ENCODE peak calls at places on chromosome 12, in five cellular contexts. G, I, Y, Q and X are unnamed samples.

GRCh38 chr12:22477894-22478287 is 66.5 kb downstream of the C2CD5 start:
- DNase-seq in G (no peak), I (no peak), Y (no peak), Q (no peak), X (peak)

GRCh38 chr12:79420146-79420618 is 270.6 kb downstream of the PAWR start:
- DNase-seq in G (no peak), I (peak), Y (no peak), Q (no peak), X (peak)

GRCh38 chr12:32902287-32902996 is 5.9 kb upstream of the PKP2 start:
- DNase-seq in G (no peak), I (no peak), Y (no peak), Q (no peak), X (no peak)

GRCh38 chr12:22494319-22494718 is 50.0 kb downstream of the C2CD5 start:
- DNase-seq in G (no peak), I (no peak), Y (no peak), Q (no peak), X (no peak)

GRCh38 chr12:122366685-122367475 is 55.6 kb downstream of the CLIP1 start:
- DNase-seq in G (no peak), I (peak), Y (no peak), Q (no peak), X (no peak)

GRCh38 chr12:79822475-79822874 is 112.4 kb downstream of the PPP1R12A start:
- DNase-seq in G (no peak), I (no peak), Y (no peak), Q (no peak), X (no peak)

GRCh38 chr12:66813137-66813867 is 134.4 kb upstream of the GRIP1 start:
- DNase-seq in G (no peak), I (no peak), Y (no peak), Q (no peak), X (no peak)

GRCh38 chr12:13465641-13466040 is 269.1 kb downstream of the EMP1 start:
- DNase-seq in G (no peak), I (no peak), Y (no peak), Q (no peak), X (no peak)

GRCh38 chr12:105053116-105053572 is 31.1 kb downstream of the ALDH1L2 start:
- DNase-seq in G (peak), I (peak), Y (peak), Q (peak), X (peak)